ENCODE peak calls at places on chromosomes 5 and 9, in six cellular contexts. G is hepatocyte; P is HTR-8/SVneo; I is stimulated activated CD4-positive, alpha-beta T cell treated with anti-CD3 and anti-CD28 coated beads, Interleukin-1b, Interleukin-23, amount 100 ng/mL, for 1 hour; F is RWPE1; C is stimulated activated CD8-positive, alpha-beta memory T cell treated with anti-CD3 and anti-CD28 coated beads, Interleukin-4, amount 100 ng/mL, for 24 hours. Y is an unnamed sample.

GRCh38 chr5:32600057-32600622 is 14.8 kb downstream of the SUB1 start:
- DNase-seq in F (peak), I (no peak), G (peak), P (peak), C (no peak), Y (no peak)

GRCh38 chr5:166165600-166165999 is 2125.8 kb upstream of the WWC1 start:
- DNase-seq in C (no peak), G (peak), I (no peak), F (peak), P (no peak), Y (no peak)

GRCh38 chr9:18018661-18019060 is 439.8 kb downstream of the SH3GL2 start:
- DNase-seq in G (no peak), I (no peak), F (no peak), C (no peak), P (no peak), Y (no peak)

GRCh38 chr9:121484659-121485446 is 14.8 kb downstream of the GGTA1 start:
- DNase-seq in I (no peak), C (no peak), G (no peak), P (no peak), F (no peak), Y (no peak)

GRCh38 chr5:142056831-142057696 is 44.2 kb upstream of the GNPDA1 start:
- DNase-seq in I (no peak), G (no peak), P (no peak), F (no peak), C (no peak), Y (no peak)

GRCh38 chr9:16048129-16048528 is 495.3 kb downstream of the CCDC171 start:
- DNase-seq in P (no peak), F (no peak), C (no peak), G (no peak), I (no peak), Y (no peak)

GRCh38 chr5:66666778-66667177 is 70.6 kb downstream of the MAST4 start:
- DNase-seq in I (no peak), F (peak), C (no peak), G (peak), P (no peak), Y (peak)

GRCh38 chr9:114588671-114589526 is 1.3 kb downstream of the ATP6V1G1 start:
- DNase-seq in G (peak), P (no peak), F (peak), I (no peak), C (no peak), Y (no peak)

GRCh38 chr5:2044041-2044440 is 161.3 kb upstream of the IRX4 start:
- DNase-seq in P (no peak), G (no peak), C (no peak), I (no peak), F (no peak), Y (no peak)

GRCh38 chr5:55853818-55854217 is 2.7 kb downstream of the IL31RA start:
- DNase-seq in C (no peak), P (no peak), G (no peak), F (no peak), I (no peak), Y (no peak)

GRCh38 chr5:11281842-11282241 is 520.8 kb upstream of the DAP start:
- DNase-seq in I (no peak), C (no peak), F (no peak), G (no peak), P (no peak), Y (no peak)

GRCh38 chr9:85516976-85517637 is 224.6 kb downstream of the AGTPBP1 start:
- DNase-seq in P (no peak), C (no peak), F (peak), I (no peak), G (no peak), Y (peak)

GRCh38 chr5:16916262-16916878 is 19.7 kb downstream of the MYO10 start:
- DNase-seq in I (no peak), C (no peak), F (peak), P (peak), G (no peak), Y (peak)

GRCh38 chr5:67619235-67619634 is 422.6 kb upstream of the CD180 start:
- DNase-seq in F (peak), P (no peak), G (no peak), C (no peak), I (no peak), Y (no peak)

GRCh38 chr5:139377226-139377625 is 5.9 kb downstream of the SLC23A1 start:
- DNase-seq in I (no peak), P (no peak), F (no peak), G (no peak), C (no peak), Y (no peak)

GRCh38 chr5:72178910-72179815 is 71.9 kb downstream of the MAP1B start:
- DNase-seq in C (no peak), F (peak), G (no peak), I (no peak), P (peak), Y (peak)

GRCh38 chr5:79201206-79201605 is 34.7 kb upstream of the JMY start:
- DNase-seq in G (no peak), F (no peak), C (no peak), P (no peak), I (no peak), Y (no peak)

GRCh38 chr9:17532461-17532860 is 46.4 kb upstream of the SH3GL2 start:
- DNase-seq in C (no peak), G (no peak), I (no peak), F (no peak), P (no peak), Y (no peak)

GRCh38 chr9:100473271-100474081 is 527 bp downstream of the TMEFF1 start:
- DNase-seq in G (peak), F (peak), C (no peak), P (peak), I (no peak), Y (peak)

GRCh38 chr5:143536364-143536763 is 132.9 kb upstream of the NR3C1 start:
- DNase-seq in I (no peak), P (peak), C (no peak), G (peak), F (peak), Y (peak)

Y was measured in SW480.